ENCODE peak calls at places on chromosomes 13 and 19, in five cellular contexts. One of them, this sample, is unnamed.

GRCh38 chr19:42352216-42352892 is 26.9 kb downstream of the MEGF8 start:
- DNase-seq in effector CD4-positive, alpha-beta T cell: no peak
- DNase-seq in RWPE1: no peak
- DNase-seq in hepatic stellate cell: peak
- DNase-seq in cerebellar nuclear complex: no peak
- DNase-seq in this sample: no peak

GRCh38 chr19:5036733-5037681 is 68.1 kb downstream of the KDM4B start:
- DNase-seq in RWPE1: no peak
- DNase-seq in effector CD4-positive, alpha-beta T cell: no peak
- DNase-seq in cerebellar nuclear complex: no peak
- DNase-seq in hepatic stellate cell: peak
- DNase-seq in this sample: peak

GRCh38 chr19:47006496-47006895 is 13.1 kb upstream of the NPAS1 start:
- DNase-seq in hepatic stellate cell: no peak
- DNase-seq in cerebellar nuclear complex: no peak
- DNase-seq in effector CD4-positive, alpha-beta T cell: no peak
- DNase-seq in RWPE1: no peak
- DNase-seq in this sample: no peak

GRCh38 chr13:95354156-95354555 is 52.9 kb upstream of the ABCC4 start:
- DNase-seq in hepatic stellate cell: no peak
- DNase-seq in cerebellar nuclear complex: no peak
- DNase-seq in RWPE1: no peak
- DNase-seq in effector CD4-positive, alpha-beta T cell: no peak
- DNase-seq in this sample: no peak

GRCh38 chr13:47798906-47799305 is 202.2 kb downstream of the SUCLA2 start:
- DNase-seq in effector CD4-positive, alpha-beta T cell: no peak
- DNase-seq in hepatic stellate cell: peak
- DNase-seq in RWPE1: peak
- DNase-seq in cerebellar nuclear complex: no peak
- DNase-seq in this sample: peak

GRCh38 chr13:100525453-100526298 is 62.9 kb downstream of the GGACT start:
- DNase-seq in hepatic stellate cell: no peak
- DNase-seq in effector CD4-positive, alpha-beta T cell: no peak
- DNase-seq in cerebellar nuclear complex: no peak
- DNase-seq in RWPE1: no peak
- DNase-seq in this sample: no peak

GRCh38 chr19:5682293-5682592 is 1.4 kb downstream of the HSD11B1L start:
- DNase-seq in cerebellar nuclear complex: no peak
- DNase-seq in RWPE1: no peak
- DNase-seq in hepatic stellate cell: no peak
- DNase-seq in effector CD4-positive, alpha-beta T cell: no peak
- DNase-seq in this sample: no peak

GRCh38 chr19:19366691-19367396 is 38.6 kb upstream of the GATAD2A start:
- DNase-seq in hepatic stellate cell: peak
- DNase-seq in RWPE1: peak
- DNase-seq in cerebellar nuclear complex: no peak
- DNase-seq in effector CD4-positive, alpha-beta T cell: peak
- DNase-seq in this sample: peak

GRCh38 chr13:38905081-38905480 is 85.5 kb downstream of the STOML3 start:
- DNase-seq in cerebellar nuclear complex: no peak
- DNase-seq in hepatic stellate cell: no peak
- DNase-seq in RWPE1: no peak
- DNase-seq in effector CD4-positive, alpha-beta T cell: no peak
- DNase-seq in this sample: no peak

GRCh38 chr13:50682966-50683365 is 160.5 kb downstream of the DLEU7 start:
- DNase-seq in effector CD4-positive, alpha-beta T cell: no peak
- DNase-seq in hepatic stellate cell: no peak
- DNase-seq in RWPE1: no peak
- DNase-seq in cerebellar nuclear complex: no peak
- DNase-seq in this sample: no peak

GRCh38 chr13:25752957-25753540 is 298.8 kb downstream of the SHISA2 start:
- DNase-seq in RWPE1: peak
- DNase-seq in effector CD4-positive, alpha-beta T cell: no peak
- DNase-seq in cerebellar nuclear complex: no peak
- DNase-seq in hepatic stellate cell: peak
- DNase-seq in this sample: peak

GRCh38 chr13:100818706-100819105 is 144.1 kb upstream of the TMTC4 start:
- DNase-seq in hepatic stellate cell: no peak
- DNase-seq in cerebellar nuclear complex: no peak
- DNase-seq in effector CD4-positive, alpha-beta T cell: no peak
- DNase-seq in RWPE1: no peak
- DNase-seq in this sample: no peak